ENCODE peak calls at places on chromosome 6, in eight cellular contexts. F is HepG2, K is GM12878, B is A549, O is HCT116, R is K562, N is endothelial cell of umbilical vein, T is H1. L is an unnamed sample.

GRCh38 chr6:12196326-12196936 is 93.7 kb upstream of the EDN1 start:
- DNase-seq in F (no peak), K (no peak), B (no peak), O (no peak), R (no peak), N (peak; percentile 10), T (no peak), L (no peak)

GRCh38 chr6:31158863-31159855 is 770 bp downstream of the TCF19 start:
- DNase-seq in F (peak; percentile 31), K (no peak), B (peak; percentile 15), O (no peak), R (peak; percentile 52), N (no peak), T (no peak), L (no peak)

GRCh38 chr6:73644941-73645591 is 8.7 kb downstream of the SLC17A5 start:
- DNase-seq in F (no peak), K (no peak), B (no peak), O (no peak), R (no peak), N (peak; percentile 10), T (no peak), L (no peak)

GRCh38 chr6:135030056-135030473 is 24.6 kb downstream of the HBS1L start:
- DNase-seq in F (no peak), K (peak; percentile 86), B (no peak), O (no peak), R (no peak), N (no peak), T (no peak), L (no peak)

GRCh38 chr6:56727097-56727845 is 84.6 kb upstream of the DST start:
- DNase-seq in F (peak; percentile 73), K (no peak), B (no peak), O (no peak), R (no peak), N (no peak), T (no peak), L (no peak)

GRCh38 chr6:147441751-147442150 is 66.7 kb upstream of the SAMD5 start:
- DNase-seq in F (no peak), K (no peak), B (no peak), O (no peak), R (no peak), N (no peak), T (no peak), L (no peak)

GRCh38 chr6:113591896-113592827 is 265.0 kb upstream of the MARCKS start:
- DNase-seq in F (peak; percentile 16), K (no peak), B (no peak), O (no peak), R (no peak), N (peak; percentile 78), T (no peak), L (no peak)

GRCh38 chr6:109308018-109308492 is 74.2 kb downstream of the CD164 start:
- DNase-seq in F (peak; percentile 31), K (no peak), B (peak; percentile 13), O (no peak), R (peak; percentile 79), N (no peak), T (no peak), L (peak; percentile 85)

GRCh38 chr6:118710616-118711015 is 59.2 kb upstream of the CEP85L start:
- DNase-seq in F (no peak), K (no peak), B (no peak), O (no peak), R (no peak), N (no peak), T (no peak), L (no peak)

GRCh38 chr6:137036566-137037300 is 8.0 kb downstream of the IL20RA start:
- DNase-seq in F (peak; percentile 20), K (no peak), B (no peak), O (no peak), R (no peak), N (no peak), T (no peak), L (no peak)

GRCh38 chr6:98203170-98203806 is 631.1 kb upstream of the POU3F2 start:
- DNase-seq in F (no peak), K (no peak), B (no peak), O (no peak), R (no peak), N (no peak), T (no peak), L (peak; percentile 19)

GRCh38 chr6:98678481-98678880 is 155.9 kb upstream of the POU3F2 start:
- DNase-seq in F (no peak), K (no peak), B (no peak), O (no peak), R (no peak), N (no peak), T (no peak), L (no peak)

GRCh38 chr6:156953478-156954146 is 176.4 kb downstream of the ARID1B start:
- DNase-seq in F (peak; percentile 95), K (no peak), B (peak; percentile 80), O (peak; percentile 42), R (peak; percentile 73), N (peak; percentile 93), T (no peak), L (peak; percentile 31)

GRCh38 chr6:139144490-139145085 is 9.7 kb downstream of the HECA start:
- DNase-seq in F (no peak), K (no peak), B (no peak), O (no peak), R (no peak), N (no peak), T (no peak), L (no peak)

GRCh38 chr6:139148557-139149220 is 13.8 kb downstream of the HECA start:
- DNase-seq in F (no peak), K (no peak), B (no peak), O (no peak), R (no peak), N (no peak), T (no peak), L (no peak)

GRCh38 chr6:139147628-139148027 is 12.7 kb downstream of the HECA start:
- DNase-seq in F (no peak), K (no peak), B (no peak), O (no peak), R (no peak), N (peak; percentile 14), T (no peak), L (no peak)

GRCh38 chr6:139146317-139146726 is 11.4 kb downstream of the HECA start:
- DNase-seq in F (no peak), K (no peak), B (no peak), O (no peak), R (no peak), N (no peak), T (no peak), L (no peak)

GRCh38 chr6:139145661-139146060 is 10.8 kb downstream of the HECA start:
- DNase-seq in F (no peak), K (no peak), B (no peak), O (no peak), R (no peak), N (no peak), T (no peak), L (peak; percentile 44)
- TF ChIP-seq MAX in F (no peak), K (no peak), B (no peak), O (no peak), R (no peak), N (no peak), T (no peak), L (no peak)

DNA sequence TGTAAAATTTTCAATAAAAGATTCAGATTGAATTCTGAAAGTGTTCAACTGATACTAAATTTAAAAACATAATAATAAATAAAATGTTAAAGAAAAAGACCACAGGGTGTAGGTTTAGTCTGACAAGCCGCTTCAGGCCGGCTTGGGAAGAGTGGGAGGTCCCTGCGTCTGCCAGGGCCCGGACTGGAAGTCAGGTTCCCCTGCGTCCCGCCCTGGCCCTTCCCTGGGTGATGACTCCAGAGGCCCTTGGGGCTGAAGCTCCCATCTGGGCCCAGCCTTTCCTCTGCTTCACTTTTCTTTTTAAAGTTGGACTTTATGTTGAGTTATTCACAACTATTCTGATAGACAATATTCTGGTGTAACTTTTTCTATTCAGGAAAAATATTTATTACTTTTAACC is 93.3 kb downstream of the SMOC2 start:
- DNase-seq in F (no peak), K (no peak), B (no peak), O (no peak), R (no peak), N (no peak), T (no peak), L (no peak)
- TF ChIP-seq POLR2A in F (no peak), K (no peak), B (no peak), O (no peak), R (no peak), N (no peak), T (no peak), L (no peak)

GRCh38 chr6:74690365-74690764 is 515.5 kb downstream of the COL12A1 start:
- DNase-seq in F (no peak), K (no peak), B (no peak), O (no peak), R (no peak), N (no peak), T (no peak), L (no peak)
- TF ChIP-seq MAX in F (no peak), K (no peak), B (no peak), O (no peak), R (no peak), N (no peak), T (no peak), L (no peak)

GRCh38 chr6:142945446-142946180 is 637 bp upstream of the HIVEP2 start:
- DNase-seq in F (no peak), K (no peak), B (peak; percentile 27), O (no peak), R (peak; percentile 49), N (no peak), T (no peak), L (peak; percentile 73)

GRCh38 chr6:142945071-142945445 is at the start of gene HIVEP2:
- DNase-seq in F (peak; percentile 78), K (no peak), B (peak; percentile 36), O (no peak), R (peak; percentile 57), N (peak; percentile 84), T (no peak), L (peak; percentile 84)

GRCh38 chr6:142943746-142944125 is 1.2 kb downstream of the HIVEP2 start:
- DNase-seq in F (peak; percentile 38), K (no peak), B (no peak), O (no peak), R (no peak), N (peak; percentile 38), T (no peak), L (peak; percentile 80)

GRCh38 chr6:142942805-142943227 is 2.2 kb downstream of the HIVEP2 start:
- DNase-seq in F (peak; percentile 64), K (no peak), B (peak; percentile 34), O (no peak), R (peak; percentile 28), N (peak; percentile 63), T (no peak), L (peak; percentile 63)

DNA sequence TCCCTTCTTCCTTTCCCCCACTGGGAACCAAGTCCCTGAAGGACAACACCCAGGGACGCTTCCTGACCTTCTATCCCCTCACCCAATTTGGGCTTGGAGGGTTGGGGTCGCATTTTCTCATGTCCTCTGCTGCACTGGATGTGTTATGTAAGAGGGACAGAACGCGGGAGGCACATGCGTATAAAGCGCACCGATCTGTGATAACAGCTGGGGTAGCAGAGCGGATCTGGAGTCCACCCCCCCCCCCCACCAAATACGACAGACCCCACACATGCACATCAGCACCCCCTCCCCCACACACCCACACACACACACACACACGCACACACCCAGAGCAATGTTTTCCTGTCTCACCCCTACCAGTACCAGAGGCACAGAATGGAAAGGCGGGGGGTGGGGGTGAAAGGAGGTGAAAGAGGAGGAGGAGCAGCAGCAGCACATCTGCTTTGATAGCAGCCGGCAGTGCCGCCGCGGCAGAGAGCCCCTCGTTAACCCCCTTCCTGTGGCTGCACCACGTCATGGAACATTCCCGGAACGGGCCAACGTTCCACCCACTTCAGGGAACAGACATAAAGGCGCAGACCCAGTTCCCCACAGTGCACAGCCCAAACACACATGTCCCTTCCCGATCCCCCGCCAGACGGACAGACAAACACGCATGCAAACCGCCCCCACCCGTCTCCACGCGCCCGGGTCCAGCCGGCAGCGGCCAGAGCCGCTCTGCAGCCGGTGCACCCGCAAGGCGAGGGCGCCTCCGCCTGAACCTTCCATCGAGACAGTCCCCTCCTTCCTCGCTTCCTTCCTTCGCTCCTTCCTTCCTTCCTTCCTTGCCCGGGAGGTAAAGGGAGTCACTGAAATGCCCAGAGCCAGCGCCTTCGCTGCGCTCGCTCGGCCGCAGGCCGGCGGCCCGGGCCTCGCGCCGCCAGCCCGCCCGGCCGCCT is 580 bp downstream of the HIVEP2 start:
- DNase-seq in F (peak; percentile 79), K (no peak), B (peak; percentile 29), O (peak; percentile 52), R (peak; percentile 48), N (peak; percentile 85), T (no peak), L (peak; percentile 88)
- TF ChIP-seq POLR2A in F (peak; percentile 78), K (peak; percentile 87), B (no peak), O (no peak), R (no peak), N (peak; percentile 69), T (no peak), L (peak; percentile 42)

L was measured in NB4.